ENCODE peak calls at places on chromosome 16, in four cellular contexts. B, P, X and C are unnamed samples.

GRCh38 chr16:81739503-81739902 is 39.6 kb upstream of the PLCG2 start:
- DNase-seq in B (no peak), P (no peak), X (no peak), C (no peak)

GRCh38 chr16:86778108-86778745 is 199.9 kb downstream of the FOXL1 start:
- DNase-seq in B (no peak), P (no peak), X (no peak), C (no peak)

GRCh38 chr16:4675864-4676786 is 17.2 kb upstream of the NUDT16L1 start:
- DNase-seq in B (no peak), P (no peak), X (no peak), C (peak)

GRCh38 chr16:30053376-30054015 is 12.1 kb upstream of the ALDOA start:
- DNase-seq in B (no peak), P (no peak), X (peak), C (no peak)

GRCh38 chr16:53089434-53090270 is 34.9 kb downstream of the CHD9 start:
- DNase-seq in B (no peak), P (no peak), X (peak), C (no peak)

GRCh38 chr16:74261068-74261467 is 35.5 kb upstream of the PSMD7 start:
- DNase-seq in B (no peak), P (no peak), X (no peak), C (no peak)

GRCh38 chr16:82432261-82432660 is 194.5 kb upstream of the CDH13 start:
- DNase-seq in B (no peak), P (no peak), X (no peak), C (peak)

GRCh38 chr16:55475919-55476318 is 3.1 kb upstream of the MMP2 start:
- DNase-seq in B (no peak), P (no peak), X (no peak), C (no peak)

GRCh38 chr16:2244301-2244700 is 7.1 kb downstream of the ECI1 start:
- DNase-seq in B (no peak), P (no peak), X (no peak), C (no peak)

GRCh38 chr16:15041260-15042011 is 14.4 kb downstream of the NTAN1 start:
- DNase-seq in B (no peak), P (no peak), X (peak), C (no peak)

GRCh38 chr16:56967733-56968132 is 6.0 kb downstream of the CETP start:
- DNase-seq in B (no peak), P (no peak), X (peak), C (no peak)

GRCh38 chr16:85249418-85249817 is 137.1 kb upstream of the CIBAR2 start:
- DNase-seq in B (no peak), P (no peak), X (no peak), C (no peak)

GRCh38 chr16:6892961-6893360 is 439.7 kb upstream of the RBFOX1 start:
- DNase-seq in B (no peak), P (no peak), X (no peak), C (no peak)

GRCh38 chr16:76574651-76575050 is 297.4 kb downstream of the CNTNAP4 start:
- DNase-seq in B (no peak), P (no peak), X (no peak), C (no peak)

GRCh38 chr16:47523342-47524006 is 62.3 kb downstream of the PHKB start:
- DNase-seq in B (no peak), P (no peak), X (no peak), C (no peak)

GRCh38 chr16:56350491-56351405 is 74.6 kb downstream of the AMFR start:
- DNase-seq in B (no peak), P (no peak), X (no peak), C (no peak)

GRCh38 chr16:66287416-66287815 is 79.1 kb upstream of the CDH5 start:
- DNase-seq in B (no peak), P (no peak), X (no peak), C (no peak)

GRCh38 chr16:85577899-85578598 is 35.1 kb upstream of the GSE1 start:
- DNase-seq in B (no peak), P (no peak), X (no peak), C (no peak)

GRCh38 chr16:58084635-58085034 is 44.5 kb downstream of the CFAP20 start:
- DNase-seq in B (no peak), P (no peak), X (no peak), C (no peak)

GRCh38 chr16:14278749-14279148 is 207.6 kb downstream of the MRTFB start:
- DNase-seq in B (no peak), P (no peak), X (no peak), C (no peak)

GRCh38 chr16:21684199-21684598 is 20.4 kb downstream of the OTOA start:
- DNase-seq in B (no peak), P (peak), X (peak), C (peak)

GRCh38 chr16:29820271-29820701 is at the start of gene MVP:
- DNase-seq in B (no peak), P (peak), X (peak), C (no peak)

GRCh38 chr16:85580684-85581083 is 32.4 kb upstream of the GSE1 start:
- DNase-seq in B (no peak), P (no peak), X (no peak), C (no peak)

GRCh38 chr16:3952342-3953131 is 72.0 kb upstream of the CREBBP start:
- DNase-seq in B (no peak), P (no peak), X (peak), C (no peak)

GRCh38 chr16:2180962-2181923 is 15.2 kb downstream of the CASKIN1 start:
- DNase-seq in B (no peak), P (no peak), X (no peak), C (no peak)

GRCh38 chr16:75282811-75283281 is 31.4 kb upstream of the BCAR1 start:
- DNase-seq in B (no peak), P (no peak), X (no peak), C (no peak)

GRCh38 chr16:67846320-67847063 is at the start of gene NUTF2:
- DNase-seq in B (no peak), P (peak), X (peak), C (peak)

GRCh38 chr16:85290626-85291301 is 178.5 kb upstream of the CIBAR2 start:
- DNase-seq in B (no peak), P (no peak), X (no peak), C (no peak)

GRCh38 chr16:75198135-75198600 is 8.8 kb downstream of the CTRB2 start:
- DNase-seq in B (no peak), P (no peak), X (peak), C (no peak)

GRCh38 chr16:57532251-57532625 is 4.1 kb downstream of the CCDC102A start:
- DNase-seq in B (no peak), P (no peak), X (no peak), C (no peak)